ENCODE peak calls at places on chromosomes 11 and 22, in four cellular contexts. X is NAMALWA, O is endothelial cell, K is renal cortical epithelial cell. H is an unnamed sample.

GRCh38 chr22:26535499-26535898 is 23.2 kb upstream of the TFIP11 start:
- DNase-seq in X (peak), O (no peak), K (no peak), H (no peak)

GRCh38 chr11:69893631-69894030 is 74.4 kb upstream of the FGF3 start:
- DNase-seq in X (no peak), O (no peak), K (no peak), H (no peak)

GRCh38 chr11:78655561-78655960 is 80.9 kb upstream of the NARS2 start:
- DNase-seq in X (no peak), O (no peak), K (no peak), H (no peak)

GRCh38 chr22:19070397-19071169 is 51.6 kb downstream of the DGCR2 start:
- DNase-seq in X (no peak), O (no peak), K (no peak), H (no peak)

GRCh38 chr22:44536411-44536810 is 38.4 kb upstream of the RTL6 start:
- DNase-seq in X (no peak), O (no peak), K (no peak), H (no peak)

GRCh38 chr22:50303848-50304527 is 3.5 kb downstream of the PLXNB2 start:
- DNase-seq in X (peak), O (no peak), K (no peak), H (no peak)

GRCh38 chr11:46106530-46107407 is 14.5 kb downstream of the PHF21A start:
- DNase-seq in X (no peak), O (no peak), K (no peak), H (no peak)

GRCh38 chr11:93464938-93465337 is 78.3 kb downstream of the SMCO4 start:
- DNase-seq in X (no peak), O (no peak), K (no peak), H (no peak)

GRCh38 chr11:111063711-111064110 is 181.8 kb upstream of the POU2AF2 start:
- DNase-seq in X (no peak), O (no peak), K (peak), H (no peak)

GRCh38 chr11:66048525-66049313 is at the start of gene GAL3ST3:
- DNase-seq in X (no peak), O (no peak), K (no peak), H (no peak)

GRCh38 chr11:28153586-28153985 is 45.4 kb downstream of the METTL15 start:
- DNase-seq in X (no peak), O (no peak), K (no peak), H (no peak)

GRCh38 chr11:65565624-65566453 is 4.4 kb upstream of the ZNRD2 start:
- DNase-seq in X (peak), O (no peak), K (no peak), H (no peak)

GRCh38 chr11:1943576-1943975 is 3.6 kb upstream of the MRPL23 start:
- DNase-seq in X (no peak), O (no peak), K (no peak), H (no peak)

GRCh38 chr11:124068711-124069110 is 27.6 kb upstream of the OR10G7 start:
- DNase-seq in X (no peak), O (no peak), K (no peak), H (no peak)

GRCh38 chr22:36493690-36494110 is 12.3 kb upstream of the TXN2 start:
- DNase-seq in X (peak), O (no peak), K (no peak), H (no peak)

GRCh38 chr11:128207861-128208321 is 379.5 kb downstream of the ETS1 start:
- DNase-seq in X (no peak), O (no peak), K (peak), H (peak)

GRCh38 chr11:1938343-1939005 is 8.7 kb upstream of the MRPL23 start:
- DNase-seq in X (no peak), O (peak), K (no peak), H (no peak)

GRCh38 chr11:4763096-4763495 is 6.6 kb downstream of the OR51F1 start:
- DNase-seq in X (no peak), O (no peak), K (no peak), H (no peak)

GRCh38 chr22:17120711-17121234 is 387 bp downstream of the TMEM121B start:
- DNase-seq in X (no peak), O (peak), K (no peak), H (no peak)

GRCh38 chr22:23398701-23399366 is 181.3 kb downstream of the IGLL1 start:
- DNase-seq in X (no peak), O (no peak), K (no peak), H (no peak)

GRCh38 chr22:33401291-33401690 is 343.1 kb upstream of the SYN3 start:
- DNase-seq in X (no peak), O (no peak), K (peak), H (peak)

GRCh38 chr11:18404062-18404461 is 8.1 kb upstream of the LDHC start:
- DNase-seq in X (no peak), O (no peak), K (no peak), H (no peak)

GRCh38 chr11:64007160-64007628 is 21.0 kb downstream of the OTUB1 start:
- DNase-seq in X (no peak), O (no peak), K (peak), H (peak)

GRCh38 chr22:24271406-24271760 is 752 bp downstream of the SPECC1L start:
- DNase-seq in X (no peak), O (no peak), K (no peak), H (peak)

GRCh38 chr11:57116654-57117053 is 65.1 kb upstream of the LRRC55 start:
- DNase-seq in X (peak), O (peak), K (peak), H (peak)

GRCh38 chr11:113907155-113907554 is 2.6 kb downstream of the HTR3B start:
- DNase-seq in X (no peak), O (no peak), K (no peak), H (no peak)

GRCh38 chr22:50016988-50017700 is 4.6 kb upstream of the IL17REL start:
- DNase-seq in X (no peak), O (no peak), K (peak), H (no peak)

GRCh38 chr11:12149672-12150225 is 39.4 kb downstream of the MICAL2 start:
- DNase-seq in X (no peak), O (no peak), K (no peak), H (no peak)

GRCh38 chr22:26066534-26066933 is 102.7 kb upstream of the SEZ6L start:
- DNase-seq in X (no peak), O (peak), K (no peak), H (no peak)

GRCh38 chr11:18749681-18750319 is 23.8 kb upstream of the IGSF22 start:
- DNase-seq in X (no peak), O (peak), K (peak), H (peak)

GRCh38 chr22:41488596-41489385 is 19.9 kb downstream of the ACO2 start:
- DNase-seq in X (no peak), O (no peak), K (no peak), H (no peak)

GRCh38 chr11:74366576-74366975 is 31.7 kb downstream of the PGM2L1 start:
- DNase-seq in X (no peak), O (no peak), K (peak), H (no peak)

GRCh38 chr11:107545101-107545514 is 20.4 kb downstream of the ALKBH8 start:
- DNase-seq in X (no peak), O (no peak), K (peak), H (no peak)

GRCh38 chr11:87897921-87898320 is 277.3 kb downstream of the RAB38 start:
- DNase-seq in X (no peak), O (no peak), K (no peak), H (no peak)

GRCh38 chr11:66221726-66222236 is 46.7 kb upstream of the RAB1B start:
- DNase-seq in X (peak), O (no peak), K (peak), H (peak)

H was measured in A549.